ENCODE peak calls at places on chromosomes 6 and 20, in six cellular contexts. P, V, U, D, F and C are unnamed samples.
A peak's percentile ranks its signal among the peaks of the same experiment; 100 is the strongest.

GRCh38 chr6:163823577-163823976 is 409.1 kb downstream of the QKI start:
- DNase-seq in P (no peak), V (no peak), U (no peak), D (no peak), F (no peak), C (no peak)

GRCh38 chr6:157086632-157087031 is 236.7 kb downstream of the TMEM242 start:
- DNase-seq in P (no peak), V (no peak), U (no peak), D (no peak), F (no peak), C (no peak)

GRCh38 chr20:62887147-62887859 is 25.7 kb upstream of the TCFL5 start:
- DNase-seq in P (no peak), V (peak; percentile 52), U (peak; percentile 94), D (no peak), F (no peak), C (no peak)

GRCh38 chr20:50242863-50243609 is 52.4 kb downstream of the CEBPB start:
- DNase-seq in P (no peak), V (no peak), U (no peak), D (no peak), F (no peak), C (no peak)

GRCh38 chr20:62366370-62367135 is 559 bp downstream of the LAMA5 start:
- DNase-seq in P (peak; percentile 81), V (peak; percentile 51), U (peak; percentile 74), D (peak; percentile 57), F (no peak), C (no peak)

GRCh38 chr20:44070139-44070900 is 116.7 kb downstream of the JPH2 start:
- DNase-seq in P (no peak), V (no peak), U (no peak), D (no peak), F (no peak), C (no peak)

GRCh38 chr20:56995635-56996075 is 270.8 kb downstream of the BMP7 start:
- DNase-seq in P (peak; percentile 22), V (no peak), U (no peak), D (no peak), F (no peak), C (no peak)

GRCh38 chr6:151230277-151230577 is 9.5 kb upstream of the AKAP12 start:
- DNase-seq in P (no peak), V (no peak), U (no peak), D (no peak), F (no peak), C (no peak)

GRCh38 chr20:49234831-49235230 is 15.6 kb downstream of the DDX27 start:
- DNase-seq in P (no peak), V (no peak), U (no peak), D (no peak), F (no peak), C (no peak)

GRCh38 chr6:31814677-31815024 is 432 bp downstream of the HSPA1L start:
- DNase-seq in P (no peak), V (peak; percentile 93), U (peak; percentile 99), D (peak; percentile 98), F (peak; percentile 92), C (peak; percentile 98)

GRCh38 chr6:30600576-30600975 is 16.5 kb downstream of the PPP1R10 start:
- DNase-seq in P (no peak), V (peak; percentile 33), U (no peak), D (no peak), F (no peak), C (no peak)

GRCh38 chr6:90472716-90473115 is 114.2 kb downstream of the MAP3K7 start:
- DNase-seq in P (no peak), V (no peak), U (no peak), D (no peak), F (no peak), C (no peak)

GRCh38 chr6:32113386-32114352 is 4.5 kb upstream of the TNXB start:
- DNase-seq in P (peak; percentile 48), V (peak; percentile 85), U (peak; percentile 96), D (peak; percentile 84), F (no peak), C (no peak)

GRCh38 chr6:116629467-116630063 is 13.3 kb downstream of the RSPH4A start:
- DNase-seq in P (no peak), V (no peak), U (no peak), D (no peak), F (no peak), C (no peak)

GRCh38 chr6:26045046-26045938 is 41.9 kb upstream of the HFE start:
- DNase-seq in P (no peak), V (peak; percentile 31), U (peak; percentile 94), D (peak; percentile 90), F (peak; percentile 98), C (no peak)

GRCh38 chr6:140078552-140079126 is 704.2 kb upstream of the CITED2 start:
- DNase-seq in P (no peak), V (no peak), U (no peak), D (peak; percentile 43), F (no peak), C (peak; percentile 28)

GRCh38 chr6:144469144-144469575 is 184.0 kb downstream of the UTRN start:
- DNase-seq in P (no peak), V (no peak), U (no peak), D (no peak), F (no peak), C (no peak)

GRCh38 chr6:148462203-148462602 is 119.6 kb downstream of the SASH1 start:
- DNase-seq in P (no peak), V (no peak), U (no peak), D (no peak), F (no peak), C (no peak)

GRCh38 chr6:106027760-106028159 is 58.4 kb upstream of the PRDM1 start:
- DNase-seq in P (peak; percentile 42), V (no peak), U (no peak), D (no peak), F (no peak), C (no peak)

GRCh38 chr6:106027316-106027715 is 58.8 kb upstream of the PRDM1 start:
- DNase-seq in P (no peak), V (no peak), U (no peak), D (no peak), F (no peak), C (no peak)

GRCh38 chr6:106025655-106026054 is 60.5 kb upstream of the PRDM1 start:
- DNase-seq in P (no peak), V (no peak), U (no peak), D (no peak), F (no peak), C (no peak)

DNA sequence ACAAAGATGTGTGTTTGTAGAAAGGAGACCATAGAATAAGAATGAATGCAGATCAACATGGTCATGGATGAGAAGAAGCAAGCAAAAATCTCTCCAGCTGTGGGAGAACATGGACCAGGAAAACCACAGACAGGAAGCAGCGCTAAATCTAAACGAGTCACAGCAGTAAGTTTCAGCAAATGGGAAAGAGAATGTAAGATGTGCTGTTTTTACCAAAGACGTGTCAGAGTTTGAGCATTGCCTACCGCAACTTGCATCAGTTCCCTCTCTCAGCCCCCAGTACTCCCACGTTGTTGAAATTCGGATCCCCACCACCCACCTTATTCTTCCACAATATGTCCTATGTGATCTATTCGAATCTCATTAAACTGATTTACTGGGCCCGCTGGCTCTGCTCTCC is 59.4 kb upstream of the PRDM1 start:
- DNase-seq in P (no peak), V (no peak), U (no peak), D (no peak), F (no peak), C (no peak)
- H3K4me3 ChIP-seq in P (no peak overlapping the region), V (no peak overlapping the region), U (no peak overlapping the region), D (no peak overlapping the region), F (no peak overlapping the region), C (no peak overlapping the region)

GRCh38 chr20:46709459-46710148 is at the start of gene SLC2A10:
- DNase-seq in P (no peak), V (peak; percentile 72), U (peak; percentile 85), D (peak; percentile 59), F (no peak), C (no peak)
- TF ChIP-seq CTCF in P (no peak), V (peak; percentile 41), U (no peak), D (peak; percentile 40), F (peak; percentile 26), C (peak; percentile 4)

GRCh38 chr6:54084234-54084633 is 27.0 kb upstream of the MLIP start:
- DNase-seq in P (no peak), V (no peak), U (no peak), D (no peak), F (no peak), C (no peak)

GRCh38 chr6:54085047-54085446 is 26.2 kb upstream of the MLIP start:
- DNase-seq in P (no peak), V (no peak), U (no peak), D (no peak), F (no peak), C (no peak)

GRCh38 chr6:54083301-54083700 is 27.9 kb upstream of the MLIP start:
- DNase-seq in P (no peak), V (no peak), U (no peak), D (no peak), F (no peak), C (no peak)

GRCh38 chr6:54086439-54086838 is 24.8 kb upstream of the MLIP start:
- DNase-seq in P (no peak), V (no peak), U (no peak), D (no peak), F (no peak), C (no peak)

DNA sequence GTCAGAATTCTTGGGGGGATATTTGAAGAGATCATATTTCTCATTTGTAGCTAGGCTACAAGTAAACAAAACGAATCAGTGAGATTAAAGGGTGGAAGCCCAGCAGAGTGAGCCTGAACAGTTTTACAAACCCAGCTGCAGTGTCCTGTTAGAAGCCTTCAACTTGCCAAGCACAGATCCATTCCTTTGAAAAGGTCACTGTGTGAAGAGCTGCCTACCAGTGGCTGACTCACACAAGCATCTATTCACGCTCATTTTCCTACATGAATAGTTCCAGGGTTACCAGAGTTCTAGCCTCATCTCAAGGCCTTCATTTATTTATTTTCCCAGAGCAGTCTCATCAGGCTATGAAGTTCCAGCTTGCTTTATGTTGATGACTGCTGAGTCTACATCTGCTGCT is 25.7 kb upstream of the MLIP start:
- DNase-seq in P (no peak), V (no peak), U (no peak), D (peak; percentile 14), F (no peak), C (no peak)
- H3K27me3 ChIP-seq in P (peaks cover 43% of the 10 kb centered on the region), V (no peaks in the 10 kb centered on the region), U (no peaks in the 10 kb centered on the region), D (no peaks in the 10 kb centered on the region), F (peaks cover 2% of the 10 kb centered on the region), C (no peaks in the 10 kb centered on the region)

GRCh38 chr20:61135266-61135665 is 116.8 kb upstream of the CDH4 start:
- DNase-seq in P (no peak), V (no peak), U (no peak), D (no peak), F (no peak), C (no peak)

GRCh38 chr20:61140576-61140975 is 111.5 kb upstream of the CDH4 start:
- DNase-seq in P (no peak), V (no peak), U (no peak), D (no peak), F (no peak), C (no peak)

GRCh38 chr20:61134286-61135035 is 117.6 kb upstream of the CDH4 start:
- DNase-seq in P (no peak), V (no peak), U (no peak), D (no peak), F (no peak), C (no peak)

GRCh38 chr20:61131944-61132343 is 120.1 kb upstream of the CDH4 start:
- DNase-seq in P (no peak), V (no peak), U (no peak), D (no peak), F (no peak), C (no peak)

DNA sequence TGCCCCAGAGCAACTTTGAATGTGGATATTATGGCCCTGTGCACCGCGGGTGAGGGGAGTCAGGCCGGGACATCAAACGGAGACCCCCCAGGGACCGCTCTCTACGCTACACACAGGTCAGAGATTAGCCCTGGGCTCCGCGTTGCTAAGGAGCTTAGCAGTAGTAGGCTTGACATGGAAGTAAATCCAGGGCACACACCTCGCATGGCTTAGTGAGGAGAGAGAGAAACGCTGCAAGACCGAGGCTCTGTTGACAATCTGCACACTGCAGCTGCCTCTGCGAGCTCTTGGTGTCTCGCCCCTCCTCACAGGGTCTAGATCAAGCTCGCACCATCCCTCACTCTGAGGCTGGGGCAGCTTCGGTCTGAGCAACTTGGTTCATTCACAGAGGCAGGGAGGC is 116.1 kb upstream of the CDH4 start:
- DNase-seq in P (peak; percentile 53), V (no peak), U (no peak), D (no peak), F (no peak), C (no peak)
- H3K4me3 ChIP-seq in P (no peak overlapping the region), V (no peak overlapping the region), U (no peak overlapping the region), D (no peak overlapping the region), F (no peak overlapping the region), C (no peak overlapping the region)